ENCODE peak calls at places on chromosomes 7 and 10, in five cellular contexts. D, R, H, E and Y are unnamed samples.

GRCh38 chr10:42753126-42753506 is 29.5 kb upstream of the BMS1 start:
- DNase-seq in H (peak; percentile 84), E (peak; percentile 91), D (no peak), R (peak; percentile 78), Y (peak; percentile 85)

GRCh38 chr10:73553726-73554125 is 37.4 kb downstream of the USP54 start:
- DNase-seq in H (no peak), D (no peak), E (no peak), R (no peak), Y (no peak)

GRCh38 chr10:29228586-29228985 is 60.3 kb upstream of the LYZL1 start:
- DNase-seq in H (no peak), D (no peak), R (no peak), E (no peak), Y (peak; percentile 47)

GRCh38 chr10:37379991-37380390 is 254.6 kb downstream of the ANKRD30A start:
- DNase-seq in H (no peak), D (no peak), E (no peak), R (no peak), Y (no peak)

GRCh38 chr7:7662527-7662926 is 22.0 kb downstream of the UMAD1 start:
- DNase-seq in H (no peak), E (peak; percentile 73), D (no peak), R (no peak), Y (peak; percentile 37)

GRCh38 chr10:124496150-124496549 is 34.5 kb downstream of the LHPP start:
- DNase-seq in D (no peak), H (no peak), E (no peak), R (no peak), Y (no peak)

GRCh38 chr7:77266162-77266807 is 66.7 kb upstream of the FGL2 start:
- DNase-seq in H (no peak), D (no peak), E (no peak), R (no peak), Y (no peak)

GRCh38 chr7:84232653-84233052 is 38.1 kb upstream of the SEMA3A start:
- DNase-seq in D (no peak), E (peak; percentile 52), R (no peak), H (no peak), Y (no peak)

GRCh38 chr7:90178592-90179279 is 24.5 kb downstream of the STEAP1 start:
- DNase-seq in R (no peak), H (no peak), D (no peak), E (no peak), Y (peak; percentile 56)

GRCh38 chr7:106460792-106461254 is 176.0 kb upstream of the NAMPT start:
- DNase-seq in R (no peak), E (peak; percentile 55), D (no peak), H (no peak), Y (no peak)

GRCh38 chr10:6924166-6924565 is 344.1 kb upstream of the PRKCQ start:
- DNase-seq in R (no peak), D (no peak), H (no peak), E (no peak), Y (no peak)

GRCh38 chr7:33742521-33742920 is 162.8 kb upstream of the BMPER start:
- DNase-seq in R (no peak), H (no peak), E (no peak), D (no peak), Y (no peak)

GRCh38 chr7:711093-711966 is 15.2 kb upstream of the DNAAF5 start:
- DNase-seq in D (no peak), E (no peak), H (peak; percentile 52), R (no peak), Y (no peak)

GRCh38 chr7:714251-714671 is 12.2 kb upstream of the DNAAF5 start:
- DNase-seq in R (no peak), E (no peak), D (no peak), H (no peak), Y (no peak)

GRCh38 chr7:711967-712600 is 14.4 kb upstream of the DNAAF5 start:
- DNase-seq in R (no peak), E (peak; percentile 45), H (peak; percentile 32), D (no peak), Y (no peak)

GRCh38 chr7:713488-714230 is 12.8 kb upstream of the DNAAF5 start:
- DNase-seq in R (no peak), E (no peak), D (no peak), H (no peak), Y (no peak)

GRCh38 chr7:712601-713457 is 13.7 kb upstream of the DNAAF5 start:
- DNase-seq in E (peak; percentile 50), R (no peak), H (peak; percentile 56), D (no peak), Y (no peak)
- TF ChIP-seq CTCF in E (no peak), R (no peak), H (no peak), D (no peak), Y (no peak)

GRCh38 chr10:51117053-51117660 is 42.9 kb downstream of the PRKG1 start:
- DNase-seq in E (no peak), R (no peak), H (no peak), D (no peak), Y (no peak)
- H3K4me1 ChIP-seq in E (peaks cover 10% of the 10 kb centered on the region), R (peaks cover 33% of the 10 kb centered on the region), H (peaks cover 34% of the 10 kb centered on the region), D (no peaks in the 10 kb centered on the region), Y (no peaks in the 10 kb centered on the region)

GRCh38 chr7:5419523-5420107 is 4.0 kb downstream of the TNRC18 start:
- DNase-seq in R (no peak), E (peak; percentile 75), H (no peak), D (no peak), Y (no peak)
- H3K4me3 ChIP-seq in R (peak overlapping the region; percentile 88), E (peak overlapping the region; percentile 62), H (peak overlapping the region; percentile 98), D (peak overlapping the region; percentile 82), Y (peak overlapping the region; percentile 77)

GRCh38 chr7:30906014-30906413 is 5.6 kb upstream of the AQP1 start:
- DNase-seq in E (no peak), H (no peak), R (no peak), D (no peak), Y (no peak)
- TF ChIP-seq CTCF in E (no peak), H (no peak), R (no peak), D (no peak), Y (no peak)

DNA sequence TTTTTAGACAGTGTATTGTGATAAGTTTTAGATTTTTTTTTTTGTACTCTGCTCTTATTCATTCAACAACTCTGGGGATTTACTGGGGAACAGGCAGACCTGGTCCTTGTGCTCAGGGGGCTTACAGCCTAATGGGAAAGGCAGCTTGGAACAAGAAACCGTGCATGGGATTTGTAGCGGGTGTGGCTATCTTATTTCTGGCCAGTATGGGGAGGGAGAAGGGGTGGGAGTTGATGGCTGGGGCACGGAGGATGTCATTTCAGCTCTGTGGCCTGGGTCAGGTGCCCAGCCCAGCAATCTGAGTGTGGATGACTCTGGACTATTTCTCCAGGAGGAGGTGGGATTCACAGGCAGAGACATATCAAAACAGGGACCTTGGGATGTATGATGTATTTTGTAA is 47.0 kb downstream of the GRK5 start:
- DNase-seq in D (no peak), H (no peak), E (no peak), R (no peak), Y (no peak)
- H3K4me1 ChIP-seq in D (peaks cover 27% of the 10 kb centered on the region), H (peaks cover 63% of the 10 kb centered on the region), E (peaks cover 7% of the 10 kb centered on the region), R (peaks cover 77% of the 10 kb centered on the region), Y (peaks cover 58% of the 10 kb centered on the region)

GRCh38 chr7:148987010-148987750 is 41.1 kb downstream of the PDIA4 start:
- DNase-seq in D (peak; percentile 47), E (peak; percentile 97), H (peak; percentile 89), R (peak; percentile 82), Y (peak; percentile 90)

GRCh38 chr7:148986737-148987009 is 41.6 kb downstream of the PDIA4 start:
- DNase-seq in E (no peak), R (no peak), H (no peak), D (no peak), Y (no peak)

GRCh38 chr7:148982596-148983219 is 45.6 kb downstream of the PDIA4 start:
- DNase-seq in D (no peak), R (no peak), H (no peak), E (peak; percentile 72), Y (peak; percentile 65)

GRCh38 chr7:148979827-148980226 is 48.5 kb downstream of the PDIA4 start:
- DNase-seq in H (no peak), E (no peak), R (no peak), D (no peak), Y (no peak)

GRCh38 chr7:148983220-148984146 is 44.8 kb downstream of the PDIA4 start:
- DNase-seq in E (peak; percentile 96), D (no peak), R (peak; percentile 55), H (no peak), Y (peak; percentile 96)
- H3K4me3 ChIP-seq in E (peak overlapping the region; percentile 74), D (peak overlapping the region; percentile 71), R (peak overlapping the region; percentile 78), H (peak overlapping the region; percentile 57), Y (peak overlapping the region; percentile 62)

GRCh38 chr7:21942955-21943354 is 2.7 kb downstream of the CDCA7L start:
- DNase-seq in D (no peak), H (no peak), E (no peak), R (no peak), Y (no peak)

GRCh38 chr7:21943436-21943835 is 2.3 kb downstream of the CDCA7L start:
- DNase-seq in R (no peak), E (no peak), D (no peak), H (no peak), Y (no peak)

GRCh38 chr7:21946228-21946709 is 570 bp upstream of the CDCA7L start:
- DNase-seq in R (no peak), D (no peak), E (peak; percentile 60), H (no peak), Y (no peak)

GRCh38 chr7:21945374-21946227 is at the start of gene CDCA7L:
- DNase-seq in E (peak; percentile 94), H (peak; percentile 69), R (peak; percentile 67), D (no peak), Y (peak; percentile 88)

GRCh38 chr7:21944616-21945373 is 904 bp downstream of the CDCA7L start:
- DNase-seq in R (no peak), E (peak; percentile 86), H (no peak), D (no peak), Y (peak; percentile 67)
- TF ChIP-seq CTCF in R (no peak), E (no peak), H (no peak), D (no peak), Y (no peak)

GRCh38 chr10:103852189-103852711 is 3.1 kb downstream of the SH3PXD2A start:
- DNase-seq in R (peak; percentile 47), E (no peak), D (no peak), H (peak; percentile 65), Y (no peak)
- H3K4me1 ChIP-seq in R (peaks cover 69% of the 10 kb centered on the region), E (peaks cover 16% of the 10 kb centered on the region), D (peaks cover 11% of the 10 kb centered on the region), H (peaks cover 54% of the 10 kb centered on the region), Y (peaks cover 37% of the 10 kb centered on the region)